ENCODE peak calls at places on chromosomes 12 and 14, in five cellular contexts. F is activated CD4-positive, alpha-beta T cell treated with anti-CD3 and anti-CD28 coated beads, Interleukin-2, amount 10 ng/mL, durations not matched to agents 7 days and 5 days; H is H7; S is GM04503; B is stimulated activated CD4-positive, alpha-beta T cell treated with anti-CD3 and anti-CD28 coated beads, Interleukin-2, amount 100 ng/mL, for 48 hours. Z is an unnamed sample.

GRCh38 chr14:22650960-22651521 is 6.9 kb upstream of the OR6J1 start:
- DNase-seq in F (peak; percentile 14), H (no peak), S (no peak), B (no peak), Z (peak; percentile 77)

GRCh38 chr14:104795468-104795780 is at the start of gene AKT1:
- DNase-seq in F (no peak), H (no peak), S (no peak), B (no peak), Z (no peak)

GRCh38 chr14:80850197-80850814 is 91.2 kb downstream of the CEP128 start:
- DNase-seq in F (no peak), H (no peak), S (no peak), B (no peak), Z (peak; percentile 50)

GRCh38 chr14:75518625-75519024 is 3.6 kb upstream of the BATF start:
- DNase-seq in F (peak; percentile 41), H (peak; percentile 76), S (no peak), B (no peak), Z (peak; percentile 28)

GRCh38 chr14:59275668-59276067 is 87.2 kb downstream of the DAAM1 start:
- DNase-seq in F (no peak), H (no peak), S (peak; percentile 70), B (no peak), Z (peak; percentile 33)

GRCh38 chr12:70255311-70255710 is 12.1 kb downstream of the CNOT2 start:
- DNase-seq in F (no peak), H (no peak), S (peak; percentile 17), B (no peak), Z (no peak)

GRCh38 chr14:30114051-30114450 is 186.4 kb upstream of the PRKD1 start:
- DNase-seq in F (no peak), H (no peak), S (peak; percentile 14), B (no peak), Z (no peak)

GRCh38 chr12:42507031-42507430 is 82.5 kb downstream of the PRICKLE1 start:
- DNase-seq in F (no peak), H (no peak), S (no peak), B (no peak), Z (no peak)

GRCh38 chr14:62436256-62436655 is 609.0 kb downstream of the KCNH5 start:
- DNase-seq in F (no peak), H (no peak), S (no peak), B (no peak), Z (no peak)

GRCh38 chr14:76486251-76486743 is 110.4 kb downstream of the ESRRB start:
- DNase-seq in F (no peak), H (peak; percentile 44), S (no peak), B (no peak), Z (no peak)

GRCh38 chr14:76776306-76777251 is 15.3 kb downstream of the VASH1 start:
- DNase-seq in F (no peak), H (peak; percentile 75), S (no peak), B (no peak), Z (no peak)

GRCh38 chr12:23980826-23981225 is 31.4 kb upstream of the SOX5 start:
- DNase-seq in F (no peak), H (no peak), S (no peak), B (no peak), Z (no peak)

GRCh38 chr14:94393474-94393873 is 5.1 kb upstream of the SERPINA1 start:
- DNase-seq in F (no peak), H (peak; percentile 5), S (no peak), B (no peak), Z (no peak)

GRCh38 chr14:95290021-95290420 is 29.7 kb downstream of the CLMN start:
- DNase-seq in F (no peak), H (no peak), S (no peak), B (no peak), Z (no peak)

GRCh38 chr12:6387541-6387940 is 3.6 kb downstream of the LTBR start:
- DNase-seq in F (no peak), H (peak; percentile 55), S (no peak), B (no peak), Z (no peak)

GRCh38 chr12:110940933-110941332 is 20.6 kb upstream of the MYL2 start:
- DNase-seq in F (no peak), H (peak; percentile 50), S (no peak), B (no peak), Z (no peak)

GRCh38 chr12:109925185-109925835 is 25.2 kb downstream of the TCHP start:
- DNase-seq in F (no peak), H (peak; percentile 57), S (no peak), B (no peak), Z (no peak)

GRCh38 chr14:52312872-52313492 is 1.1 kb upstream of the PTGER2 start:
- DNase-seq in F (no peak), H (no peak), S (no peak), B (no peak), Z (no peak)

GRCh38 chr12:76236640-76237039 is 111.6 kb downstream of the BBS10 start:
- DNase-seq in F (no peak), H (no peak), S (no peak), B (no peak), Z (no peak)

GRCh38 chr14:51507556-51508511 is 143.9 kb upstream of the FRMD6 start:
- DNase-seq in F (no peak), H (peak; percentile 13), S (peak; percentile 77), B (no peak), Z (no peak)

GRCh38 chr14:72503696-72504368 is 390.1 kb downstream of the DPF3 start:
- DNase-seq in F (no peak), H (no peak), S (no peak), B (no peak), Z (no peak)

GRCh38 chr14:36820901-36821300 is 159.2 kb downstream of the PAX9 start:
- DNase-seq in F (no peak), H (no peak), S (no peak), B (no peak), Z (no peak)

GRCh38 chr12:90999946-91000345 is 4.8 kb downstream of the EPYC start:
- DNase-seq in F (no peak), H (no peak), S (no peak), B (no peak), Z (no peak)

GRCh38 chr12:3680919-3681594 is 71.9 kb downstream of the CRACR2A start:
- DNase-seq in F (no peak), H (no peak), S (no peak), B (no peak), Z (no peak)

GRCh38 chr12:70091021-70091521 is 152.2 kb upstream of the CNOT2 start:
- DNase-seq in F (no peak), H (no peak), S (no peak), B (no peak), Z (no peak)